ENCODE peak calls at places on chromosomes 16 and 17, in eight cellular contexts. R, U, I, S, J, O, D and G are unnamed samples. For H3K36me3, the result is how much of the 10 kb centered on the place peaks cover.

GRCh38 chr16:13988038-13988437 is 68.1 kb downstream of the ERCC4 start:
- DNase-seq in R (no peak), U (no peak), I (no peak), S (no peak), J (no peak), O (no peak), D (no peak), G (no peak)

GRCh38 chr16:4089811-4090293 is 26.4 kb downstream of the ADCY9 start:
- DNase-seq in R (no peak), U (no peak), I (no peak), S (no peak), J (no peak), O (peak), D (no peak), G (no peak)

GRCh38 chr16:82732461-82732860 is 105.7 kb downstream of the CDH13 start:
- DNase-seq in R (no peak), U (no peak), I (no peak), S (no peak), J (no peak), O (no peak), D (no peak), G (no peak)

GRCh38 chr16:705748-706188 is at the start of gene FBXL16:
- DNase-seq in R (no peak), U (no peak), I (no peak), S (no peak), J (no peak), O (peak), D (no peak), G (no peak)

GRCh38 chr17:64146418-64147109 is 16.6 kb upstream of the ERN1 start:
- DNase-seq in R (peak), U (peak), I (peak), S (peak), J (peak), O (peak), D (peak), G (no peak)

GRCh38 chr16:66367968-66368891 is 1.7 kb downstream of the CDH5 start:
- DNase-seq in R (no peak), U (no peak), I (no peak), S (no peak), J (no peak), O (peak), D (no peak), G (no peak)

GRCh38 chr17:48294989-48295892 is 134.8 kb downstream of the SKAP1 start:
- DNase-seq in R (no peak), U (no peak), I (no peak), S (no peak), J (peak), O (no peak), D (no peak), G (no peak)

GRCh38 chr16:8552487-8553221 is 37.7 kb downstream of the TMEM114 start:
- DNase-seq in R (no peak), U (no peak), I (no peak), S (no peak), J (no peak), O (peak), D (no peak), G (no peak)

GRCh38 chr17:35865412-35866355 is 3.0 kb downstream of the HEATR9 start:
- DNase-seq in R (no peak), U (peak), I (no peak), S (no peak), J (no peak), O (no peak), D (no peak), G (no peak)

GRCh38 chr16:69424935-69425784 is 741 bp downstream of the CYB5B start:
- DNase-seq in R (no peak), U (no peak), I (no peak), S (no peak), J (no peak), O (no peak), D (no peak), G (no peak)

GRCh38 chr16:177394-177822 is 928 bp downstream of the HBA1 start:
- DNase-seq in R (no peak), U (peak), I (no peak), S (peak), J (no peak), O (peak), D (no peak), G (no peak)

GRCh38 chr17:32281011-32281451 is 15.4 kb downstream of the RHBDL3 start:
- DNase-seq in R (peak), U (no peak), I (peak), S (no peak), J (no peak), O (peak), D (peak), G (no peak)

GRCh38 chr16:87806246-87806607 is 40.4 kb upstream of the KLHDC4 start:
- DNase-seq in R (no peak), U (peak), I (no peak), S (no peak), J (no peak), O (no peak), D (no peak), G (no peak)

GRCh38 chr16:89918453-89919347 is at the start of gene MC1R:
- DNase-seq in R (no peak), U (peak), I (no peak), S (peak), J (peak), O (peak), D (no peak), G (no peak)

GRCh38 chr17:72125742-72126141 is 4.9 kb downstream of the SOX9 start:
- DNase-seq in R (no peak), U (peak), I (no peak), S (no peak), J (no peak), O (no peak), D (no peak), G (no peak)

GRCh38 chr17:74601944-74602572 is 10.0 kb upstream of the CD300LD start:
- DNase-seq in R (no peak), U (peak), I (peak), S (no peak), J (no peak), O (peak), D (peak), G (no peak)

GRCh38 chr17:28712037-28712704 is 483 bp upstream of the PROCA1 start:
- DNase-seq in R (no peak), U (no peak), I (no peak), S (peak), J (peak), O (peak), D (no peak), G (no peak)

GRCh38 chr17:6913608-6914443 is 82.0 kb upstream of the ALOX12 start:
- DNase-seq in R (peak), U (peak), I (peak), S (peak), J (peak), O (peak), D (peak), G (no peak)

GRCh38 chr16:50685456-50686058 is 4.4 kb upstream of the SNX20 start:
- DNase-seq in R (no peak), U (no peak), I (no peak), S (no peak), J (no peak), O (no peak), D (no peak), G (no peak)

GRCh38 chr16:85952197-85952596 is 53.2 kb downstream of the IRF8 start:
- DNase-seq in R (no peak), U (no peak), I (no peak), S (no peak), J (no peak), O (no peak), D (no peak), G (no peak)

GRCh38 chr16:10949424-10949970 is 5.1 kb downstream of the CLEC16A start:
- DNase-seq in R (no peak), U (no peak), I (peak), S (no peak), J (peak), O (peak), D (peak), G (no peak)

GRCh38 chr16:86537486-86537885 is 17.5 kb downstream of the MTHFSD start:
- DNase-seq in R (no peak), U (no peak), I (no peak), S (no peak), J (no peak), O (no peak), D (no peak), G (no peak)

GRCh38 chr16:1159973-1160772 is 7.3 kb downstream of the CACNA1H start:
- DNase-seq in R (peak), U (no peak), I (peak), S (peak), J (no peak), O (no peak), D (peak), G (no peak)

GRCh38 chr17:61480414-61480807 is 28.2 kb downstream of the TBX4 start:
- DNase-seq in R (no peak), U (no peak), I (no peak), S (peak), J (no peak), O (no peak), D (no peak), G (no peak)

GRCh38 chr16:82603784-82604411 is 22.9 kb upstream of the CDH13 start:
- DNase-seq in R (peak), U (peak), I (peak), S (no peak), J (no peak), O (peak), D (peak), G (no peak)

GRCh38 chr16:3086596-3087242 is 12.4 kb downstream of the ZSCAN10 start:
- DNase-seq in R (no peak), U (no peak), I (no peak), S (peak), J (no peak), O (no peak), D (no peak), G (no peak)

GRCh38 chr16:11503566-11503965 is 83.2 kb downstream of the LITAF start:
- DNase-seq in R (no peak), U (no peak), I (no peak), S (no peak), J (no peak), O (no peak), D (no peak), G (no peak)

GRCh38 chr17:79769596-79770520 is 8.1 kb upstream of the CBX2 start:
- DNase-seq in R (no peak), U (no peak), I (no peak), S (peak), J (no peak), O (no peak), D (no peak), G (no peak)

GRCh38 chr17:2376107-2376506 is 24.8 kb downstream of the MNT start:
- DNase-seq in R (no peak), U (no peak), I (no peak), S (no peak), J (no peak), O (no peak), D (no peak), G (no peak)
- H3K36me3 ChIP-seq in R (under half), U (half or more), I (under half), S (under half), J (under half), O (under half), D (under half), G (under half)

GRCh38 chr17:37429442-37429841 is 22.8 kb downstream of the TADA2A start:
- DNase-seq in R (no peak), U (peak), I (no peak), S (no peak), J (no peak), O (no peak), D (no peak), G (no peak)

GRCh38 chr17:37422971-37423625 is 16.4 kb downstream of the TADA2A start:
- DNase-seq in R (no peak), U (no peak), I (no peak), S (no peak), J (no peak), O (no peak), D (no peak), G (no peak)

GRCh38 chr17:37429039-37429438 is 22.4 kb downstream of the TADA2A start:
- DNase-seq in R (no peak), U (no peak), I (no peak), S (no peak), J (no peak), O (no peak), D (no peak), G (no peak)

GRCh38 chr17:37430051-37430591 is 23.4 kb downstream of the TADA2A start:
- DNase-seq in R (no peak), U (peak), I (no peak), S (no peak), J (no peak), O (no peak), D (no peak), G (no peak)

GRCh38 chr17:37425268-37425667 is 18.6 kb downstream of the TADA2A start:
- DNase-seq in R (no peak), U (no peak), I (no peak), S (no peak), J (no peak), O (no peak), D (no peak), G (no peak)
- H3K36me3 ChIP-seq in R (under half), U (under half), I (under half), S (under half), J (under half), O (under half), D (under half), G (half or more)

DNA sequence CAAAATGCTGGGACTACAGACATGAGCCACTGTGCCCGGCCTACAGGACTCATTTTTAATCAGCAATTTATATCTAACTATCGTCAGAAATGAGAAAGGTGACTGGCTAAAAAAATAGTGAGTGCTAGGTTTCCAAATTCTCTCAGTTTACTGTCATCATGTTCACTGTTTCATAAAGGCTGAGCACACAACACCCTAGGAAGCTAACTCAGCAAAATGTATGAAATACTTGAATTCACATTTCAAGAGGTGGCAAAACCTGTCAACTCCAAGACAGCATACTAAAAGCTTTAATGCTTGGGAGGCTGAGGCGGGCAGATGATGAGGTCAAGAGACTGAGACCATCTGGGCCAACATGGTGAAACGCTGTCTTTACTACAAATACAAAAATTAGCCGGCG is 16.7 kb downstream of the WDR45B start:
- DNase-seq in R (no peak), U (no peak), I (no peak), S (no peak), J (no peak), O (no peak), D (no peak), G (no peak)
- H3K36me3 ChIP-seq in R (under half), U (under half), I (under half), S (under half), J (under half), O (under half), D (under half), G (under half)

GRCh38 chr16:30725465-30725792 is 22.8 kb upstream of the PHKG2 start:
- DNase-seq in R (no peak), U (no peak), I (no peak), S (no peak), J (no peak), O (no peak), D (no peak), G (no peak)
- H3K36me3 ChIP-seq in R (under half), U (half or more), I (half or more), S (under half), J (half or more), O (under half), D (under half), G (half or more)

DNA sequence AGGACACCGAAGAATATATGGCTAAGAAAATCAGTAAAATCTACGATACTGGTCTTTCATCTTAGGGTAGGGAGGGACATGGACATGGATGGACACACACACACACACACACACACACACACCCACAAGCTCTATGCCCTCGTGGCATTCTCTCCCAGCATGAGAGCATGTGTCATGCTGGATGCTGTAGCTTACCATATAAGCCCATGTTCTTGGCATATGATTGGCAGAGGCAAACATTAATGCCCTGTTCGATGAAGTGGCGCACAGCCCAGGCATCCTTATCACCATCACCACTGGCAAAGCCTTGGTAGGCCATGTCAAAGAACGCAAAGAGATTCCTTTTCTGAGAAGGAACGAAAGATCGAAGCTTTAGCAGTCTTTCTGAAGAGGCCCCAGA is 17.6 kb downstream of the GOT2 start:
- DNase-seq in R (no peak), U (peak), I (no peak), S (no peak), J (no peak), O (no peak), D (no peak), G (no peak)
- H3K36me3 ChIP-seq in R (under half), U (under half), I (under half), S (under half), J (under half), O (under half), D (under half), G (under half)

GRCh38 chr17:27504188-27504995 is 48.1 kb downstream of the KSR1 start:
- DNase-seq in R (no peak), U (no peak), I (peak), S (no peak), J (no peak), O (no peak), D (peak), G (no peak)
- H3K36me3 ChIP-seq in R (under half), U (under half), I (under half), S (under half), J (under half), O (under half), D (under half), G (under half)

GRCh38 chr17:44253021-44253420 is 14.9 kb downstream of the SLC4A1 start:
- DNase-seq in R (no peak), U (no peak), I (no peak), S (peak), J (no peak), O (no peak), D (no peak), G (no peak)
- H3K36me3 ChIP-seq in R (under half), U (under half), I (under half), S (under half), J (under half), O (under half), D (under half), G (under half)

DNA sequence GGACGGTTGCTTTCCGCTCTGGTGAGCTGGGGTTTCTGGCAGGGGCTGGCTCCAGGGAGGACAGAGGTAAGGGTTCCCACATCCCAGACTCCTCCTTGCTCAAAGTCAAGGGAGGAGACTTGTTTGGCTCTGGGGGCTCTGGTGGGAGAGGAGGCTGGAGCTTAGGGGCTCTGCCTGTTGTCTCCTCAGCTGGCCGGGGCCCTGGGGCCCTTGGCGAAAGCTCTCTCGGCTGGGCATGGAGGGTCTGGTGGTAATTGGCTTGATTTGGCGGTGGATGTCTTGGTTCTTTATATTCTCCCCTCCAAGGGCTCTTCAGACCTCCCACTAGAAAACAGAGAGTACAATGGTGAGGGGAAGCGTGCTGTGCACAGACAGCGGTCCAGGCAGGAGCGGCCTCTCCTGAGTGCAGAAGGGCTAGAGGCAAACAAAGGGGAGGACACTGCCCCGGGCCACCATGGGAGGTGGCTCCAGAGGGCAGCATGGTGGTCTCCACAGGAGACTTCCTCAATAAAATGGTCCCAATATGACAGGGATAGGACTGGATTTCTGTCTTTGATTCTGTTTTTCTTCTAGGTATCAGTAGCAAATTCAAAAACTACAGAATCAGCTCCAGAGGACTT is 5.7 kb upstream of the SPATA32 start:
- DNase-seq in R (no peak), U (no peak), I (no peak), S (peak), J (no peak), O (no peak), D (no peak), G (no peak)
- H3K36me3 ChIP-seq in R (under half), U (half or more), I (under half), S (under half), J (half or more), O (under half), D (under half), G (under half)

GRCh38 chr17:59698143-59698542 is 9.1 kb downstream of the PTRH2 start:
- DNase-seq in R (no peak), U (no peak), I (no peak), S (no peak), J (no peak), O (no peak), D (no peak), G (no peak)
- H3K36me3 ChIP-seq in R (under half), U (under half), I (under half), S (under half), J (under half), O (under half), D (under half), G (half or more)

GRCh38 chr17:59830846-59831486 is 61.8 kb downstream of the TUBD1 start:
- DNase-seq in R (no peak), U (no peak), I (no peak), S (no peak), J (no peak), O (no peak), D (no peak), G (no peak)
- H3K36me3 ChIP-seq in R (under half), U (under half), I (under half), S (under half), J (under half), O (under half), D (under half), G (under half)